ENCODE peak calls at places on chromosomes 1 and 21, in five cellular contexts. Q is fibroblast of pulmonary artery, M is AG09309, V is fibroblast of the aortic adventitia, Z is AG04450. H is an unnamed sample.
A peak's percentile ranks its signal among the peaks of the same experiment; 100 is the strongest.

GRCh38 chr1:89167590-89168215 is 8.1 kb downstream of the GBP7 start:
- DNase-seq in Q (peak; percentile 23), M (no peak), V (no peak), Z (no peak), H (no peak)

GRCh38 chr1:177847843-177848242 is 122.0 kb downstream of the SEC16B start:
- DNase-seq in Q (peak; percentile 40), M (peak; percentile 42), V (peak; percentile 65), Z (peak; percentile 74), H (peak; percentile 65)

GRCh38 chr1:77538956-77539509 is 143.4 kb downstream of the ZZZ3 start:
- DNase-seq in Q (peak; percentile 79), M (peak; percentile 70), V (peak; percentile 90), Z (peak; percentile 83), H (peak; percentile 92)

GRCh38 chr1:164880644-164881043 is 321.7 kb downstream of the PBX1 start:
- DNase-seq in Q (no peak), M (no peak), V (no peak), Z (no peak), H (no peak)

GRCh38 chr1:33074193-33074945 is 6.6 kb upstream of the AZIN2 start:
- DNase-seq in Q (no peak), M (no peak), V (no peak), Z (no peak), H (no peak)

GRCh38 chr21:43865471-43866181 is 603 bp downstream of the AGPAT3 start:
- DNase-seq in Q (peak; percentile 25), M (no peak), V (peak; percentile 20), Z (no peak), H (peak; percentile 28)

GRCh38 chr1:221611930-221612777 is 129.7 kb downstream of the DUSP10 start:
- DNase-seq in Q (peak; percentile 91), M (peak; percentile 61), V (peak; percentile 90), Z (peak; percentile 73), H (peak; percentile 74)

GRCh38 chr21:36027352-36027751 is 33.0 kb downstream of the SETD4 start:
- DNase-seq in Q (peak; percentile 25), M (no peak), V (peak; percentile 56), Z (peak; percentile 15), H (no peak)

GRCh38 chr1:156944268-156944667 is 23.8 kb downstream of the LRRC71 start:
- DNase-seq in Q (no peak), M (no peak), V (no peak), Z (no peak), H (no peak)

GRCh38 chr1:117605811-117606607 is at the start of gene TENT5C:
- DNase-seq in Q (peak; percentile 96), M (peak; percentile 82), V (peak; percentile 95), Z (peak; percentile 95), H (peak; percentile 97)
- TF ChIP-seq CTCF in Q (no peak), M (no peak), V (no peak), Z (peak; percentile 19), H (no peak)

DNA sequence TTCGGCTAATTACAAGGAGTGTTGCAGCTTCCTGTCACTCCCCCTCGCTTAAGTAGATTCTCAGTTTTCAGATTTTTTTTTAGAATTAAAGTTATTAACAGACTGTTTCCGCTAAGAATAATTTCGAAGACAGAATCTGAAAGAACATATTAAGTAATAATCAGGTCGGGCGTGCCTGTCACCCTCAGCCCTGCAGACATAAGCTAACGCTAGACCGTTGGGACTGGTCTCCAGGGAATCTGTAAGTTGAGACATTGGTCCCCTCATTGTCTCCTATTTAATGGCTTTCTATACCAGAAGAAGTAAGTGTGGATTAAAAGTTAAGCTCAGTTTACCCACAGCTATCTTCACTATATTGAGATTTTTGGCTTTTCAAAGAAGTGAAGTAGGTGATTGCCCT is 14.5 kb downstream of the NMNAT1 start:
- DNase-seq in Q (no peak), M (no peak), V (no peak), Z (no peak), H (no peak)
- TF ChIP-seq CTCF in Q (no peak), M (no peak), V (no peak), Z (no peak), H (no peak)

GRCh38 chr1:30572192-30572591 is 151.2 kb downstream of the MATN1 start:
- DNase-seq in Q (no peak), M (no peak), V (no peak), Z (no peak), H (no peak)
- TF ChIP-seq CTCF in Q (no peak), M (peak; percentile 12), V (no peak), Z (no peak), H (no peak)

DNA sequence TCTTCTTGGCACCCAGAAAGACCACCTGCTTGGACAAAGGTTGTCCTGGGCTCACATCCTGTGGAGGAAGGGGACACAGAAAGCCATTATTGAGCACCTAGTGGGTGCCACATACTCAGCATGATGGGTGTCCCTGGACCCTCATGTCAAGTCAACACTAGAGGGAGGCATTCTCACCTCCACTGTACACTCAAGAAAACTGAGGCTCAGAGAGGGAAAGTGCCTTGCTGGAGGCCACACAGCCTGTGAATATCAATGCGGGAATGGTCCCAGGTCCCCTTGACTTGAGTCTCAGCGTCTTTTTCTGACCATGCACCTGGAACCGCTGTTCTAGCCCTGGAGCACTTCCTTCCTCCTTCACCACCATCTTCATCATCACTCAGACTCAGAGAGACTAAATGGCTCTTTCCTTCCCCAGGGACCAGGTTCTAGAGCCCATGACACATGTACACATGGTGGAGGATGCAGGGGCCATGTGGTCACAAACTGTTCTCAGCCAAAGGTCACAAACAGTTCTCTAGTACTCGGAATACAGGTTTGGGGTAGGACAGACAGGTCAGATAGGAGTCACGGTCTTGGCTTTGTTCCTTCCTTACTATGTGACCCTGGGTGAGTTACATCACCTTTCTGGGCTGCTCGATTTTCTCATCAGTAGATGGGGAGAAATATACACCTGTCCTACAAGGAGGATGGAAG is 89.2 kb upstream of the WNT4 start:
- DNase-seq in Q (no peak), M (no peak), V (no peak), Z (no peak), H (no peak)
- TF ChIP-seq CTCF in Q (no peak), M (peak; percentile 8), V (no peak), Z (no peak), H (peak; percentile 35)

GRCh38 chr1:225437710-225438437 is 10.0 kb upstream of the LBR start:
- DNase-seq in Q (peak; percentile 67), M (no peak), V (peak; percentile 49), Z (no peak), H (peak; percentile 60)
- TF ChIP-seq CTCF in Q (peak; percentile 77), M (peak; percentile 63), V (peak; percentile 64), Z (peak; percentile 77), H (peak; percentile 83)

DNA sequence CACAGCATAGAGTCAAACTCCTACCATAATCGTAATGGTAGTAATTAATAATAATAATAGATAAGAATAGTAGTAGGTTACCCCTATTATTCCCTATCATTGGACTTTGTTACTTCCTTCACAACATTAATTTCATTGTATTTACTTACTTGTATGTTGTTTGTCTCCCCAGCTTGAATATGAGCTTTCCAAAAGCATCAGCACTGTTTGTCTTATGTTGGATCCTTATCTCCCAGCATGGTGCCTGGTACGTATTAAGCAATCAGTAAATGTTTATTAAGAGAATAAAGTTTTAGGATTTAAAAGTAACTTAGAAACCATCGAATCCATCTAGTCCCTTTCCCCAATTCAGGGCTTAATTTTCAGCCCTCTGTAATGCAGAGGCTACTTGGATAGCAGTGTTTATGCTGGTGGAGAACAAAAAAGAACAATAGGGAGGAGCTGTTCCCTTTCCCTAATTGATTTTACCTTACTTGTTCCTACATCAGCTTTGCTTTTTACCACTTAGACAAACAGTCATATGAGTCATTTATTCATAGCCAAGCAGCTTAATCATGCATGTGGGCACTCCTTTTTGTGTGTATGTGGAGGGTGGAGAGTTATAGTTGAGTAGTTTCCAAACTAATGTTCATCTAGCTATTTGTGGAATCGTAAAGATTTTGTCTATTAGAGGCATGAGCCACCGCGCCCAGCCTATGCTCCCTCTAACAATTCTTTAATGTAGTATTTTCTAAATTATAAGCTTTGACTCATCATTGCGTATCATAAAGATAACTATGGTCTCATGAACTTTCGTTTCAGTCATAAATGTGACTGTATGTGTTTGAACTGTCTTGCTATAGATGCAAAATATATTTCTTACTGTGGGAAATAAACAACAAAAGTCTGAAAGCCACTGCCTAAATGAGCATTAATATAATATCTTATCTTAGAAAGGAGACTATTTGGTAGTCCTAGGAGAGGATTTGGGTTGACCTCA is 20.9 kb upstream of the DR1 start:
- DNase-seq in Q (peak; percentile 58), M (peak; percentile 61), V (peak; percentile 73), Z (no peak), H (peak; percentile 79)
- TF ChIP-seq CTCF in Q (no peak), M (no peak), V (no peak), Z (no peak), H (no peak)

GRCh38 chr21:33061233-33061632 is 8.7 kb upstream of the OLIG1 start:
- DNase-seq in Q (no peak), M (no peak), V (no peak), Z (no peak), H (no peak)

GRCh38 chr21:33063365-33063883 is 6.5 kb upstream of the OLIG1 start:
- DNase-seq in Q (no peak), M (no peak), V (no peak), Z (no peak), H (no peak)

GRCh38 chr21:33067045-33067444 is 2.9 kb upstream of the OLIG1 start:
- DNase-seq in Q (no peak), M (no peak), V (no peak), Z (no peak), H (no peak)

GRCh38 chr21:33064623-33064996 is 5.3 kb upstream of the OLIG1 start:
- DNase-seq in Q (no peak), M (no peak), V (no peak), Z (no peak), H (no peak)

DNA sequence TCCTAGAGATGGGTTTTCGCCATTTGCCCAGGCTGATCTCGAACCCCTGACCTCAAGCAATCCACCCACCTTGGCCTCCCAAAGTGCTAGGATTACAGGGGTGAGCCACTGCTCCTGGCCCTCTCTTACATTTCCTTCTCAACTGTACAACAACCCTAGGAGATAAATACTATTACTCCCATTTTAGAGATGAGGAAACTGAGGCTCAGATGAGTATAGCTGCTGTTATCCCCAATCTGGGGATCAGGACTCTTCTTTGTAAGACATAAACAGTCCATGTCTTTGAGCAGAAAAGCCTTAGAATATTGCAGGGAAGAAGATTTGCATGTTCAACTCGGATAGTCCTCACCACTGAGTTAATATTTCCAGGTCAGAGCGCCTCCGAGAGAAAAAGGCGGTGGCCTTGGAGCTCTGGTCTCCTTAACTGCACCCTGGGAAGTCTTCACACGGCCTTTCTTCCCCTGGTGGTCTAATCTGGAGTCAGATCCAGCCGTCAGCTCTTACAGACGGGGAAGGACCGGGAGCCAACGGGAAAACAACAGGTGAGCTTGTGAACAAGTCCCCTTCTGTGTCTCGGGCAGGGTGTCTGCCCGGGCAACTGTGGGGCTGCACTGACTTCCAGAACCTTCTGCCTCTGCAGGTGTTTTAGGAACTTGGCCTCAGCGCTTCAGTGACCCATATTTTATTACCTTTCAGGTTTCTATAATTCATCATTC is 5.9 kb upstream of the OLIG1 start:
- DNase-seq in Q (no peak), M (no peak), V (no peak), Z (no peak), H (no peak)
- TF ChIP-seq CTCF in Q (no peak), M (no peak), V (no peak), Z (no peak), H (no peak)

GRCh38 chr1:1619917-1620361 is 4.6 kb downstream of the MIB2 start:
- DNase-seq in Q (no peak), M (no peak), V (no peak), Z (no peak), H (no peak)
- TF ChIP-seq CTCF in Q (peak; percentile 27), M (peak; percentile 33), V (peak; percentile 25), Z (peak; percentile 13), H (peak; percentile 55)

GRCh38 chr1:125087247-125087646 is 3902.5 kb downstream of the SRGAP2C start:
- DNase-seq in Q (no peak), M (no peak), V (no peak), Z (no peak), H (no peak)
- TF ChIP-seq CTCF in Q (no peak), M (no peak), V (no peak), Z (no peak), H (no peak)